ENCODE peak calls at places on chromosome 4, in ten cellular contexts. N is HEK293T; B is Karpas-422; Z is kidney tubule cell; S is right lobe of liver; M is activated CD8-positive, alpha-beta memory T cell treated with anti-CD3 and anti-CD28 coated beads, Interleukin-2, amount 50 U/mL, for 48 hours; P is A549; K is NCI-H1436; U is foreskin melanocyte; Y is activated CD4-positive, alpha-beta memory T cell treated with anti-CD3 and anti-CD28 coated beads, Interleukin-2, amount 10 ng/mL, durations not matched to agents 7 days and 5 days. G is an unnamed sample.

GRCh38 chr4:113368056-113368455 is 318.6 kb downstream of the ANK2 start:
- DNase-seq in N (no peak), B (no peak), Z (peak), S (no peak), M (no peak), P (no peak), K (no peak), U (no peak), Y (no peak), G (no peak)

GRCh38 chr4:124936427-124936826 is 223.9 kb upstream of the ANKRD50 start:
- DNase-seq in N (peak), B (no peak), Z (no peak), S (no peak), M (no peak), P (no peak), K (no peak), U (no peak), Y (no peak), G (no peak)

GRCh38 chr4:95317124-95317820 is 231.5 kb downstream of the UNC5C start:
- DNase-seq in N (no peak), B (no peak), Z (no peak), S (no peak), M (no peak), P (no peak), K (no peak), U (no peak), Y (no peak), G (no peak)

GRCh38 chr4:104064650-104065577 is 345.1 kb upstream of the TACR3 start:
- DNase-seq in N (peak), B (peak), Z (peak), S (peak), M (peak), P (peak), K (peak), U (peak), Y (no peak), G (no peak)

GRCh38 chr4:173182403-173182802 is 13.8 kb downstream of the GALNT7 start:
- DNase-seq in N (no peak), B (no peak), Z (peak), S (no peak), M (no peak), P (no peak), K (no peak), U (peak), Y (no peak), G (no peak)

GRCh38 chr4:85756938-85757337 is 282.0 kb downstream of the ARHGAP24 start:
- DNase-seq in N (peak), B (peak), Z (peak), S (no peak), M (no peak), P (no peak), K (peak), U (no peak), Y (no peak), G (no peak)

GRCh38 chr4:152896819-152897218 is 39.3 kb upstream of the FHDC1 start:
- DNase-seq in N (no peak), B (no peak), Z (no peak), S (no peak), M (no peak), P (no peak), K (no peak), U (no peak), Y (no peak), G (no peak)

GRCh38 chr4:11039494-11040142 is 355.1 kb upstream of the CLNK start:
- DNase-seq in N (no peak), B (no peak), Z (no peak), S (no peak), M (no peak), P (no peak), K (no peak), U (no peak), Y (no peak), G (no peak)

GRCh38 chr4:58247792-58248191 is 1137.6 kb upstream of the IGFBP7 start:
- DNase-seq in N (peak), B (no peak), Z (peak), S (no peak), M (no peak), P (no peak), K (no peak), U (no peak), Y (no peak), G (no peak)

G was measured in Right ventricle myocardium inferior.